ENCODE peak calls at places on chromosomes 2 and 18, in seven cellular contexts. D, U, C, Y, W, V and I are unnamed samples.

GRCh38 chr2:86790828-86791561 is at the start of gene CD8A:
- DNase-seq in C (peak; percentile 58), D (peak; percentile 11), Y (no peak), U (peak; percentile 28), W (peak; percentile 67), V (no peak), I (no peak)

GRCh38 chr18:9613550-9614400 is 584 bp downstream of the PPP4R1 start:
- DNase-seq in C (peak; percentile 64), V (peak; percentile 42), Y (peak; percentile 37), U (peak; percentile 70), D (peak; percentile 27), W (peak; percentile 79), I (peak; percentile 70)

GRCh38 chr2:12931211-12931844 is 214.6 kb downstream of the TRIB2 start:
- DNase-seq in D (peak; percentile 63), W (peak; percentile 53), U (peak; percentile 68), C (no peak), Y (no peak), V (no peak), I (no peak)

GRCh38 chr2:112794131-112794733 is 9.9 kb upstream of the IL1A start:
- DNase-seq in D (peak; percentile 96), C (no peak), U (peak; percentile 89), V (peak; percentile 97), W (peak; percentile 69), Y (no peak), I (no peak)

GRCh38 chr18:48326901-48327675 is 82.1 kb downstream of the ZBTB7C start:
- DNase-seq in V (no peak), U (peak; percentile 57), D (peak; percentile 29), Y (no peak), W (no peak), C (no peak), I (no peak)

GRCh38 chr2:152240559-152241231 is 65.1 kb upstream of the STAM2 start:
- DNase-seq in U (peak; percentile 76), Y (no peak), V (peak; percentile 66), W (no peak), C (no peak), D (peak; percentile 75), I (no peak)

GRCh38 chr2:227407601-227408089 is 19.9 kb upstream of the SCYGR1 start:
- DNase-seq in W (peak; percentile 39), U (no peak), D (no peak), C (no peak), Y (no peak), V (peak; percentile 85), I (no peak)

GRCh38 chr2:135736546-135736945 is 5.1 kb upstream of the UBXN4 start:
- DNase-seq in C (no peak), W (no peak), U (no peak), V (no peak), Y (no peak), D (no peak), I (no peak)

GRCh38 chr2:233433029-233433428 is 78.7 kb downstream of the DGKD start:
- DNase-seq in Y (no peak), D (no peak), U (no peak), W (no peak), C (no peak), V (no peak), I (no peak)

GRCh38 chr2:98768765-98769476 is 38.0 kb upstream of the MGAT4A start:
- DNase-seq in D (no peak), C (no peak), Y (no peak), V (no peak), W (no peak), U (no peak), I (no peak)

GRCh38 chr2:239747771-239748170 is 277.4 kb downstream of the NDUFA10 start:
- DNase-seq in D (no peak), C (no peak), U (no peak), Y (no peak), W (no peak), V (no peak), I (no peak)

GRCh38 chr2:38546064-38546463 is 56.7 kb downstream of the HNRNPLL start:
- DNase-seq in U (no peak), Y (no peak), W (no peak), D (no peak), V (no peak), C (no peak), I (no peak)

GRCh38 chr2:156947261-156947660 is 310.2 kb upstream of the GALNT5 start:
- DNase-seq in Y (no peak), V (no peak), C (no peak), D (peak; percentile 60), W (no peak), U (no peak), I (no peak)

GRCh38 chr2:68379184-68379708 is 14.2 kb downstream of the PLEK start:
- DNase-seq in C (no peak), D (no peak), U (no peak), V (no peak), W (no peak), Y (no peak), I (no peak)

GRCh38 chr2:95664086-95664441 is 72.3 kb downstream of the TRIM43 start:
- DNase-seq in Y (no peak), C (no peak), D (no peak), V (no peak), W (no peak), U (no peak), I (no peak)

GRCh38 chr18:48408727-48409590 is at the start of gene ZBTB7C:
- DNase-seq in D (no peak), C (no peak), W (peak; percentile 26), V (peak; percentile 26), Y (peak; percentile 67), U (peak; percentile 24), I (peak; percentile 71)

GRCh38 chr2:109439897-109440506 is 173.8 kb downstream of the SEPTIN10 start:
- DNase-seq in D (no peak), C (no peak), Y (no peak), V (no peak), W (no peak), U (no peak), I (no peak)

GRCh38 chr2:120241709-120242108 is 10.9 kb upstream of the RALB start:
- DNase-seq in Y (no peak), W (no peak), C (peak; percentile 8), U (no peak), V (no peak), D (no peak), I (no peak)
- H3K4ac ChIP-seq in Y (no peak overlapping the region), W (no peak overlapping the region), C (no peak overlapping the region), U (no peak overlapping the region), V (no peak overlapping the region), D (no peak overlapping the region), I (no peak overlapping the region)

GRCh38 chr2:236400046-236400574 is 135.9 kb upstream of the ASB18 start:
- DNase-seq in D (no peak), C (no peak), V (no peak), U (no peak), Y (no peak), W (no peak), I (no peak)

GRCh38 chr2:236399409-236399808 is 135.2 kb upstream of the ASB18 start:
- DNase-seq in W (no peak), U (no peak), D (no peak), V (no peak), C (no peak), Y (no peak), I (no peak)

GRCh38 chr2:236402016-236402784 is 138.0 kb upstream of the ASB18 start:
- DNase-seq in D (no peak), W (no peak), U (no peak), V (no peak), Y (no peak), C (no peak), I (no peak)

GRCh38 chr2:236403125-236403524 is 138.9 kb upstream of the ASB18 start:
- DNase-seq in U (no peak), V (no peak), W (no peak), Y (no peak), C (no peak), D (no peak), I (no peak)

DNA sequence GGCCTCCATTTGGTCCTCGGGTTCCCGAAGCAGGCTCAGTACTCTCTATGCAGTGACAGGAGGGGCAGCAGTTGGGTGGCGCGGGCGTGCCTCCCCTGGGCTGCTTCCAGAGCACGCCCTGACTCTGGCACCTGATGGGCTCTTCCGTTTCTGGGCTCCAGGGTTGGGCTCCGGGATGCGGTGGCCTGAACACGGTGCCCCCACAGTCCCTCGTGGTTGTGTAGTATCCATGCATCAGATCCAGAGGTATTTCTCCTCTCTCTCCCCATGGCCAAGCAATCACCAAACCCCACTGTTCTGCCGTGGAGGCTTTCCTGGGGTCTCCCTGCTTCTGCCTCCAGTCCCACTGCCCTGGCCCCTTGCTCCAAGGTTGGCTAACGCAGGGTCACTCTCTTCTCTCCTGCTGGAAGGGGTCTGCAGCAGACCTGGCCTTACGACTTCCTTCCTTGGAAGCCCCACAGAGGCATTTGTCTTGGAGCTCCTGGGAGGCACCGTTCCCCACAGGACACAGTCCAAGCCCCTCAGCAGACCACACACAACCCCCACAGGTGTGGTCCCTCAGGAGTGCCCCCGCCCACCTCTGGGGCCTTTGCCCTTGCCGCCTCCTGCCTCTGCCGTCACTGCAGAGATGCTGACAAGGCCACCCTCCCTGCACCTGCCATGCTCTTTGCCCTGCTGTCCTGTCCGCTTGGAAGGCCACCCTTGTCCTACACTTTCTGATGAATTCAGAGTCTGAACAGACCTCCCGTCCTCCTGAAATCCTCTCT is 136.6 kb upstream of the ASB18 start:
- DNase-seq in C (no peak), Y (no peak), V (no peak), W (no peak), U (no peak), D (no peak), I (no peak)
- H3K4ac ChIP-seq in C (no peak overlapping the region), Y (no peak overlapping the region), V (no peak overlapping the region), W (no peak overlapping the region), U (no peak overlapping the region), D (no peak overlapping the region), I (no peak overlapping the region)

DNA sequence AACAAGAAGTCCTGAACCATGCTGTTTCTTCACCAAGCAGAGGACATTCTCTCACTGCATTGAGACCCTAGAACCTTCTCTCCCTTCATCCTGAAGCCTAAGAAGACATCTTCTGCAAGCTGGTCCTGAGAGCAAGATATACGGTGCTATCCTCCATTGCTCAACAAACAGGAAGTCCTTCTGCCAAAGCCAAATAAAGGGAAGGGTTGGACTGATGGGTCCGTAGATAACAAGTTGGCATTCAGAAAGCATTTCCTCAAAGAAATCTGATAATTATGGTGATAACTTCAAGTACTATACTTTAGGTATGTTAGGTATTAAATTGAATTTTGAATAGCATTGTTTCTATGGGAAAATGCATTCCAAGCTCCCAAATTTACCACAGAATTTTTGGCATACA is 23.3 kb downstream of the GRB14 start:
- DNase-seq in U (no peak), Y (no peak), D (no peak), V (no peak), C (no peak), W (no peak), I (no peak)
- H3K4ac ChIP-seq in U (no peak overlapping the region), Y (no peak overlapping the region), D (no peak overlapping the region), V (no peak overlapping the region), C (no peak overlapping the region), W (no peak overlapping the region), I (no peak overlapping the region)

GRCh38 chr2:101617188-101617587 is 80.3 kb upstream of the MAP4K4 start:
- DNase-seq in W (no peak), D (peak; percentile 89), V (no peak), Y (no peak), U (peak; percentile 82), C (no peak), I (no peak)

GRCh38 chr2:101619191-101619591 is 78.3 kb upstream of the MAP4K4 start:
- DNase-seq in Y (no peak), D (peak; percentile 48), C (no peak), W (no peak), V (no peak), U (no peak), I (no peak)

GRCh38 chr2:101614127-101614759 is 83.3 kb upstream of the MAP4K4 start:
- DNase-seq in Y (no peak), U (no peak), W (no peak), D (no peak), C (no peak), V (no peak), I (no peak)

GRCh38 chr2:101616411-101616810 is 81.1 kb upstream of the MAP4K4 start:
- DNase-seq in C (no peak), D (peak; percentile 34), V (no peak), Y (no peak), U (no peak), W (no peak), I (no peak)

GRCh38 chr2:101617786-101618185 is 79.7 kb upstream of the MAP4K4 start:
- DNase-seq in U (peak; percentile 40), W (no peak), V (no peak), C (no peak), D (peak; percentile 4), Y (no peak), I (no peak)
- H3K4ac ChIP-seq in U (no peak overlapping the region), W (no peak overlapping the region), V (no peak overlapping the region), C (no peak overlapping the region), D (peak overlapping the region; percentile 10), Y (no peak overlapping the region), I (no peak overlapping the region)